ENCODE peak calls at places on chromosomes 5 and 9, in four cellular contexts. T is H7, C is amniotic epithelial cell, W is iris pigment epithelial cell. J is an unnamed sample.

GRCh38 chr5:102922839-102923477 is 167.9 kb downstream of the PAM start:
- DNase-seq in W (no peak), C (no peak), T (no peak), J (no peak)

GRCh38 chr9:133449760-133450159 is 10.0 kb upstream of the CACFD1 start:
- DNase-seq in C (peak; percentile 66), T (no peak), W (no peak), J (no peak)

GRCh38 chr5:180287404-180287803 is 4.5 kb downstream of the MAPK9 start:
- DNase-seq in T (no peak), C (no peak), W (no peak), J (no peak)

GRCh38 chr5:116626272-116626723 is 51.7 kb upstream of the SEMA6A start:
- DNase-seq in W (peak; percentile 75), C (no peak), T (no peak), J (peak; percentile 88)

GRCh38 chr5:83220331-83220730 is 143.0 kb downstream of the XRCC4 start:
- DNase-seq in T (no peak), W (no peak), C (no peak), J (no peak)

GRCh38 chr9:89863837-89864236 is 259.0 kb downstream of the GADD45G start:
- DNase-seq in W (no peak), T (no peak), C (no peak), J (no peak)

GRCh38 chr9:93942176-93942575 is 13.0 kb downstream of the BARX1 start:
- DNase-seq in W (peak; percentile 25), C (no peak), T (no peak), J (no peak)

GRCh38 chr9:90665072-90665471 is 22.4 kb upstream of the DIRAS2 start:
- DNase-seq in T (peak; percentile 60), W (no peak), C (no peak), J (no peak)

GRCh38 chr9:107176701-107177100 is 106.4 kb upstream of the RAD23B start:
- DNase-seq in T (no peak), W (no peak), C (peak; percentile 80), J (no peak)

GRCh38 chr9:33791117-33791516 is 4.2 kb upstream of the PRSS3 start:
- DNase-seq in W (peak; percentile 75), C (peak; percentile 35), T (no peak), J (peak; percentile 79)

J was measured in brain microvascular endothelial cell.